ENCODE peak calls at places on chromosomes 3 and 15, in eight cellular contexts. P is prostate gland, Y is neural progenitor cell, J is RWPE1, E is right lobe of liver, R is hepatocyte, C is B cell, G is upper lobe of right lung. S is an unnamed sample.

GRCh38 chr3:122716667-122717066 is 36.0 kb downstream of the PARP14 start:
- DNase-seq in P (no peak), Y (no peak), J (no peak), E (no peak), R (no peak), C (no peak), G (no peak), S (no peak)

GRCh38 chr3:195582947-195583346 is 793 bp downstream of the APOD start:
- DNase-seq in P (no peak), Y (no peak), J (no peak), E (no peak), R (no peak), C (no peak), G (no peak), S (no peak)

GRCh38 chr3:42497009-42497731 is 5.3 kb upstream of the VIPR1 start:
- DNase-seq in P (no peak), Y (peak; percentile 79), J (no peak), E (no peak), R (peak; percentile 62), C (no peak), G (peak; percentile 48), S (peak; percentile 8)

GRCh38 chr3:10972359-10972758 is 20.2 kb upstream of the SLC6A1 start:
- DNase-seq in P (no peak), Y (no peak), J (no peak), E (peak; percentile 2), R (no peak), C (no peak), G (no peak), S (no peak)

GRCh38 chr3:177338697-177339219 is 141.5 kb upstream of the TBL1XR1 start:
- DNase-seq in P (no peak), Y (no peak), J (no peak), E (no peak), R (peak; percentile 62), C (no peak), G (no peak), S (no peak)

GRCh38 chr3:48024401-48024800 is 8.2 kb upstream of the MAP4 start:
- DNase-seq in P (no peak), Y (no peak), J (no peak), E (no peak), R (no peak), C (no peak), G (no peak), S (no peak)

GRCh38 chr3:60309539-60310268 is 941.5 kb downstream of the FHIT start:
- DNase-seq in P (no peak), Y (no peak), J (no peak), E (no peak), R (no peak), C (no peak), G (no peak), S (no peak)

GRCh38 chr3:50655009-50655830 is 19.5 kb upstream of the DOCK3 start:
- DNase-seq in P (no peak), Y (no peak), J (no peak), E (no peak), R (no peak), C (no peak), G (peak; percentile 34), S (no peak)

GRCh38 chr3:170356596-170357175 is 829 bp upstream of the SKIL start:
- DNase-seq in P (peak; percentile 83), Y (peak; percentile 93), J (peak; percentile 43), E (peak; percentile 92), R (peak; percentile 98), C (peak; percentile 88), G (peak; percentile 94), S (no peak)

GRCh38 chr3:49841126-49841525 is 15.2 kb downstream of the TRAIP start:
- DNase-seq in P (no peak), Y (peak; percentile 45), J (no peak), E (no peak), R (peak; percentile 8), C (no peak), G (no peak), S (no peak)

GRCh38 chr3:33980252-33980651 is 181.8 kb downstream of the PDCD6IP start:
- DNase-seq in P (peak; percentile 39), Y (peak; percentile 51), J (peak; percentile 48), E (no peak), R (peak; percentile 54), C (peak; percentile 3), G (no peak), S (no peak)

GRCh38 chr3:195045481-195045880 is 225.5 kb downstream of the XXYLT1 start:
- DNase-seq in P (no peak), Y (no peak), J (no peak), E (peak; percentile 34), R (no peak), C (no peak), G (peak; percentile 56), S (no peak)

GRCh38 chr3:184786271-184787010 is 25.5 kb upstream of the VPS8 start:
- DNase-seq in P (no peak), Y (no peak), J (no peak), E (no peak), R (peak; percentile 53), C (no peak), G (no peak), S (no peak)

GRCh38 chr3:46907271-46907670 is 29.8 kb downstream of the PTH1R start:
- DNase-seq in P (no peak), Y (no peak), J (no peak), E (peak; percentile 49), R (no peak), C (no peak), G (peak; percentile 48), S (no peak)

GRCh38 chr3:154193174-154193573 is 72.0 kb downstream of the ARHGEF26 start:
- DNase-seq in P (no peak), Y (no peak), J (no peak), E (no peak), R (no peak), C (no peak), G (no peak), S (no peak)

GRCh38 chr3:186172353-186172752 is 63.5 kb upstream of the ETV5 start:
- DNase-seq in P (no peak), Y (no peak), J (no peak), E (no peak), R (no peak), C (no peak), G (no peak), S (no peak)

GRCh38 chr3:108820586-108820985 is 2.0 kb upstream of the TRAT1 start:
- DNase-seq in P (no peak), Y (no peak), J (no peak), E (no peak), R (no peak), C (no peak), G (no peak), S (no peak)

GRCh38 chr3:161393803-161394202 is 22.5 kb upstream of the SPTSSB start:
- DNase-seq in P (no peak), Y (no peak), J (no peak), E (no peak), R (no peak), C (no peak), G (no peak), S (no peak)
- TF ChIP-seq CTCF in P (no peak), Y (no peak), J (no peak), E (no peak), R (no peak), C (no peak), G (no peak), S (no peak)

DNA sequence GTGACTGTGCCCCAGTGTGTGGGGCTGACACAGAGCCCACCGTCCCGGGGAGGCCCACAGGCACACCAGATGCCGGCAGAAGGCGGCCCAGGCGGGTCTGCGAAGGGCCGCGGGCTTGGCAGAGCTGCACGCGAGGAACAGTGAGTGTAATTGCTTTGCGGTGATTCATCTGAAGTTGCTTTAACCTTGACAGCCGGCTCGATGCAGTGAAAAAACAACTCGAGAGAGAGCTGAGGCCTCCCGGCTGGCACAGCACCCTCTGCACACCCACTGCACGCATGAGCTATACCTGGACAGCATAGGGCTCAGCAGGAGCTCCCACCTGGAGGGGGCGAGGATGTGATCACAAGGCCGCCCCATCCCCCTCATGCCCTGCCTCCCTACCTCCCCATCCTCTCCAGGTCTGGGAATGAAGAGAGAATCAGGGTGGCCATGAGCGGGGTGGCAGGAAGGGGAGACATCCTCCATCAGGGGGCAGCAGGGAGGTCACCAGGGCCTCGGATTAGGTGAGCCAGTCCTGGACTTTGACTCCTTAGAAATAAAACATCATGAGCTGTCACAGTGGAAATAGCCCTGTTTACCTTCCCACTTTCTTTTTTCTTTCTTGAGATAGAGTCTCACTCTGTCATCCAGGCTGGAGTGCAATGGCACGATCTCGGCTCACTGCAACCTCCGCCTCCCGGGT is 172.6 kb downstream of the MEGF11 start:
- DNase-seq in P (no peak), Y (peak; percentile 66), J (peak; percentile 68), E (no peak), R (peak; percentile 84), C (no peak), G (peak; percentile 17), S (no peak)
- TF ChIP-seq CTCF in P (no peak), Y (peak; percentile 60), J (no peak), E (no peak), R (peak; percentile 37), C (no peak), G (no peak), S (no peak)

DNA sequence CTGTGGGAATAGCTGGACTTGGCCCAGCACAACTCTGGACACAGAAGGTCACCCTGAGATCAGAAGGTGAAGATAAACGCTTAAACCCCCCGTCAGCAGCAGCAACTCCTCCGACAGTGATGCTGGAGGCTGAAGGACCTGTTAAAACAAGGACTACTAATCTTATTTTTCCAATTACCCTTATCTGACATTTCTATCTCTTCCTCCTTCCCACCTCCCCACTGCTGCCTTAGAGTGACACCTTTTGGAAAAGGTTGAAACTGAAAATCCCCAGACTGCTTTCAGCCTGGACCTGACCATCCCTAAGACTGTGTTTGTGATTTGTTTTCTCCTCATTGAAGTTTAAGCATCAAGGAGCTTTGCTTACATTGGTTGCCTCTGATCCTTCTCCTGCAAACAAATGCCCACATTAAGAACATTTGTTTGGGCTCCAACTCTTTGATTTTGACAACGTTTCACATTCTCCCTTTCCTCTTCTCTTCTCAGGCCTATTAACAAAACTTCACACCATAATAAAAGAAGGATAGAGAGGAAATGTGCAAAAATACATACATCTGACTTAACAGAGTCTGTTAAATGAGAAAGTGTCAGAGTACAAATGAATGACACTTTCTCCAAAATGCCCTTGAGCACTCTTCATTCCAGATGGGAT is 410.6 kb upstream of the WNT5A start:
- DNase-seq in P (no peak), Y (peak; percentile 57), J (peak; percentile 32), E (no peak), R (peak; percentile 20), C (no peak), G (no peak), S (no peak)
- TF ChIP-seq CTCF in P (peak; percentile 11), Y (peak; percentile 75), J (peak; percentile 45), E (no peak), R (peak; percentile 56), C (no peak), G (peak; percentile 48), S (no peak)

GRCh38 chr3:62113092-62113491 is 260.3 kb downstream of the FEZF2 start:
- DNase-seq in P (no peak), Y (no peak), J (no peak), E (no peak), R (no peak), C (no peak), G (no peak), S (no peak)

GRCh38 chr3:62110801-62111200 is 262.5 kb downstream of the FEZF2 start:
- DNase-seq in P (no peak), Y (peak; percentile 30), J (no peak), E (no peak), R (no peak), C (no peak), G (no peak), S (no peak)

DNA sequence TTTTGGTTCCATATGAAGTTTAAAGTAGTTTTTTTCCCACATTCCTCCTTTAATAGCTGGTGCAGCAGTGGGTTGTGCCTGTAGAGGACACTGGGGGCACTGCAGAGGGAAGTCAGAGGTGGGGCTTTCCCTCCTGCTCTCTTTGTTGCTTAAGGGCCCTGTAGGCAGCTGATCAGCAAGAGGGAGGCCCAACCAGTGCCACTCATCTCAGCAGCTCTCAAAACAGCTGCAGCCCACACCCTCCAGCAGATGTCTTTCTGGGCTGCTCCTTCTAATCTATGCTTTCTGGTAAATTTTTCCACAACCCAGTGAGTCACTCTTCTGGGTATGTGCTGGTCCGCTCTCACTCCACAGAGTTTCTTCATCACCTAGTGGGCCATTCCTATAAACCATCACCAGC is 263.8 kb downstream of the FEZF2 start:
- DNase-seq in P (no peak), Y (no peak), J (peak; percentile 17), E (no peak), R (peak; percentile 61), C (no peak), G (no peak), S (no peak)
- TF ChIP-seq CTCF in P (no peak), Y (no peak), J (peak; percentile 19), E (no peak), R (no peak), C (no peak), G (no peak), S (no peak)